ENCODE peak calls at places on chromosomes 13 and 19, in seven cellular contexts. V, Q, I, Z, F, A and X are unnamed samples.

GRCh38 chr13:44132710-44133109 is 240.9 kb upstream of the SERP2 start:
- DNase-seq in F (peak; percentile 73), V (no peak), A (no peak), I (no peak), Z (no peak), Q (no peak), X (no peak)

GRCh38 chr13:86085890-86086289 is 286.7 kb upstream of the SLITRK6 start:
- DNase-seq in I (no peak), V (no peak), Q (no peak), Z (no peak), A (no peak), F (no peak), X (no peak)

GRCh38 chr13:96238861-96239260 is 149.0 kb downstream of the HS6ST3 start:
- DNase-seq in A (no peak), Z (no peak), Q (no peak), F (no peak), V (no peak), I (no peak), X (no peak)

GRCh38 chr13:41122838-41123237 is 9.8 kb downstream of the KBTBD6 start:
- DNase-seq in F (peak; percentile 28), Z (no peak), V (no peak), Q (no peak), A (no peak), I (no peak), X (no peak)

GRCh38 chr13:97246596-97246995 is 24.5 kb downstream of the MBNL2 start:
- DNase-seq in Q (no peak), Z (no peak), A (no peak), F (no peak), I (no peak), V (no peak), X (no peak)

GRCh38 chr13:111893071-111893606 is 173.8 kb upstream of the SOX1 start:
- DNase-seq in Q (no peak), A (no peak), Z (no peak), V (no peak), F (no peak), I (peak; percentile 25), X (no peak)

GRCh38 chr19:18310966-18311365 is 11.9 kb downstream of the LSM4 start:
- DNase-seq in V (no peak), I (no peak), Q (no peak), F (no peak), Z (no peak), A (no peak), X (no peak)

GRCh38 chr19:34364830-34365462 is at the start of gene GPI:
- DNase-seq in F (peak; percentile 29), I (peak; percentile 51), V (no peak), Q (peak; percentile 54), Z (no peak), A (peak; percentile 59), X (peak; percentile 91)

GRCh38 chr13:19984430-19985218 is 26.1 kb downstream of the ZMYM2 start:
- DNase-seq in A (no peak), F (peak; percentile 56), Q (no peak), Z (peak; percentile 3), I (peak; percentile 13), V (no peak), X (peak; percentile 14)

GRCh38 chr19:35268546-35269424 is at the start of gene USF2:
- DNase-seq in Q (peak; percentile 30), V (no peak), A (peak; percentile 68), Z (no peak), I (peak; percentile 79), F (peak; percentile 59), X (peak; percentile 73)

GRCh38 chr13:35549481-35549880 is 73.0 kb upstream of the MAB21L1 start:
- DNase-seq in V (peak; percentile 55), Q (no peak), A (no peak), F (peak; percentile 72), Z (peak; percentile 25), I (no peak), X (no peak)

GRCh38 chr13:23928985-23929384 is 31.7 kb upstream of the C1QTNF9B start:
- DNase-seq in F (peak; percentile 89), I (no peak), V (peak; percentile 59), Q (no peak), A (no peak), Z (peak; percentile 13), X (no peak)

GRCh38 chr19:5952193-5953033 is 25.5 kb downstream of the RANBP3 start:
- DNase-seq in F (no peak), V (no peak), Z (no peak), I (no peak), Q (no peak), A (no peak), X (no peak)

GRCh38 chr19:12907166-12907565 is 11.9 kb downstream of the SYCE2 start:
- DNase-seq in Z (no peak), A (no peak), F (no peak), Q (no peak), I (no peak), V (no peak), X (no peak)

GRCh38 chr13:110001622-110002275 is 215.4 kb upstream of the IRS2 start:
- DNase-seq in F (peak; percentile 70), Z (no peak), I (no peak), A (no peak), V (peak; percentile 63), Q (no peak), X (no peak)

GRCh38 chr19:1929051-1929742 is 11.8 kb upstream of the CSNK1G2 start:
- DNase-seq in Q (peak; percentile 68), V (no peak), Z (no peak), I (peak; percentile 88), A (peak; percentile 77), F (peak; percentile 66), X (peak; percentile 87)

GRCh38 chr13:28805193-28805819 is 14.8 kb upstream of the MTUS2 start:
- DNase-seq in Z (no peak), I (peak; percentile 25), A (no peak), Q (no peak), V (no peak), F (peak; percentile 10), X (peak; percentile 26)

GRCh38 chr19:1765904-1766799 is 12.8 kb downstream of the ONECUT3 start:
- DNase-seq in Z (no peak), I (no peak), A (no peak), F (no peak), V (no peak), Q (no peak), X (no peak)

GRCh38 chr19:18848860-18849661 is 17.3 kb downstream of the UPF1 start:
- DNase-seq in F (peak; percentile 90), A (no peak), Z (no peak), I (no peak), V (no peak), Q (no peak), X (no peak)

GRCh38 chr19:43763473-43763939 is 8.7 kb upstream of the SMG9 start:
- DNase-seq in V (no peak), Q (no peak), I (no peak), A (no peak), Z (no peak), F (peak; percentile 77), X (no peak)

GRCh38 chr19:42242071-42242511 is 311 bp downstream of the GSK3A start:
- DNase-seq in Q (no peak), V (no peak), I (no peak), F (no peak), A (no peak), Z (no peak), X (peak; percentile 18)

GRCh38 chr19:19039901-19040300 is 6.5 kb downstream of the ARMC6 start:
- DNase-seq in I (no peak), A (no peak), V (no peak), Q (no peak), F (no peak), Z (no peak), X (no peak)

GRCh38 chr13:98509271-98510155 is 67.4 kb downstream of the STK24 start:
- DNase-seq in F (peak; percentile 96), A (no peak), Z (peak; percentile 78), V (peak; percentile 55), Q (no peak), I (no peak), X (no peak)

GRCh38 chr19:46704379-46705076 is 12.4 kb downstream of the PRKD2 start:
- DNase-seq in A (peak; percentile 85), V (no peak), I (peak; percentile 86), F (peak; percentile 40), Q (peak; percentile 97), Z (no peak), X (peak; percentile 66)

GRCh38 chr19:19514215-19514633 is 1.1 kb downstream of the TSSK6 start:
- DNase-seq in V (no peak), Z (no peak), F (peak; percentile 66), Q (no peak), I (no peak), A (no peak), X (no peak)

GRCh38 chr13:23984541-23984940 is 87.2 kb upstream of the C1QTNF9B start:
- DNase-seq in F (no peak), Q (no peak), Z (no peak), A (no peak), V (no peak), I (no peak), X (no peak)

GRCh38 chr19:53785196-53785889 is 38.8 kb downstream of the NLRP12 start:
- DNase-seq in I (no peak), F (no peak), A (no peak), Q (no peak), Z (no peak), V (no peak), X (no peak)

GRCh38 chr13:42094641-42095040 is 46.2 kb downstream of the DGKH start:
- DNase-seq in Q (no peak), I (no peak), F (no peak), V (no peak), A (no peak), Z (no peak), X (no peak)

GRCh38 chr13:46961719-46962118 is 64.9 kb upstream of the HTR2A start:
- DNase-seq in Z (peak; percentile 74), F (peak; percentile 93), A (no peak), I (peak; percentile 6), V (peak; percentile 53), Q (no peak), X (peak; percentile 14)

GRCh38 chr19:55638864-55639359 is 1.9 kb upstream of the ZNF580 start:
- DNase-seq in Z (no peak), A (peak; percentile 61), I (peak; percentile 26), Q (no peak), V (no peak), F (peak; percentile 57), X (peak; percentile 75)